ENCODE peak calls at places on chromosomes 2 and 18, in five cellular contexts. C is Right ventricle myocardium inferior, E is stromal cell of bone marrow, X is H9, W is myocyte. P is an unnamed sample.

GRCh38 chr2:226891780-226892590 is 56.1 kb downstream of the RHBDD1 start:
- DNase-seq in W (no peak), C (peak; percentile 59), E (peak; percentile 76), X (no peak), P (no peak)

GRCh38 chr2:219434718-219435525 is at the start of gene SPEG:
- DNase-seq in W (no peak), X (peak; percentile 50), E (no peak), C (no peak), P (peak; percentile 55)

GRCh38 chr18:69916412-69916811 is 31.3 kb downstream of the CD226 start:
- DNase-seq in C (no peak), E (no peak), W (peak; percentile 3), X (no peak), P (no peak)

GRCh38 chr2:140975237-140975636 is 1155.6 kb downstream of the LRP1B start:
- DNase-seq in C (no peak), W (no peak), E (peak; percentile 10), X (no peak), P (no peak)

GRCh38 chr2:173881466-173881865 is 83.7 kb downstream of the SP3 start:
- DNase-seq in W (peak; percentile 57), C (no peak), E (no peak), X (no peak), P (no peak)

GRCh38 chr2:215476424-215476823 is 40.6 kb upstream of the FN1 start:
- DNase-seq in X (no peak), E (no peak), W (no peak), C (no peak), P (no peak)

GRCh38 chr18:9638886-9639285 is 24.5 kb upstream of the PPP4R1 start:
- DNase-seq in E (no peak), W (no peak), C (no peak), X (no peak), P (no peak)

GRCh38 chr2:109168080-109168479 is 39.1 kb downstream of the SH3RF3 start:
- DNase-seq in W (no peak), C (no peak), X (no peak), E (no peak), P (no peak)

GRCh38 chr18:55779461-55779710 is 191.4 kb upstream of the TCF4 start:
- DNase-seq in C (peak; percentile 70), E (no peak), W (no peak), X (no peak), P (peak; percentile 72)

GRCh38 chr18:35282353-35282752 is 7.7 kb downstream of the ZSCAN30 start:
- DNase-seq in X (no peak), C (no peak), E (peak; percentile 72), W (peak; percentile 14), P (no peak)

GRCh38 chr2:168986544-168986943 is 44.6 kb downstream of the ABCB11 start:
- DNase-seq in W (no peak), C (no peak), X (no peak), E (no peak), P (no peak)

GRCh38 chr2:105179469-105180372 is 61.8 kb upstream of the GPR45 start:
- DNase-seq in C (no peak), X (peak; percentile 44), E (peak; percentile 43), W (peak; percentile 75), P (no peak)

GRCh38 chr2:39688181-39688580 is 22.5 kb downstream of the TMEM178A start:
- DNase-seq in E (no peak), W (no peak), C (no peak), X (no peak), P (no peak)

GRCh38 chr2:65918760-65919187 is 486.4 kb upstream of the SPRED2 start:
- DNase-seq in C (no peak), X (no peak), E (no peak), W (no peak), P (no peak)

GRCh38 chr2:71455741-71456569 is 2.6 kb downstream of the DYSF start:
- DNase-seq in C (no peak), X (peak; percentile 74), E (no peak), W (peak; percentile 63), P (no peak)

GRCh38 chr2:201349601-201350000 is 7.5 kb downstream of the FLACC1 start:
- DNase-seq in C (no peak), E (no peak), X (no peak), W (no peak), P (no peak)

GRCh38 chr18:27871731-27872130 is 305.2 kb downstream of the CDH2 start:
- DNase-seq in X (no peak), E (no peak), C (no peak), W (no peak), P (no peak)

GRCh38 chr2:85327757-85328617 is at the start of gene TGOLN2:
- DNase-seq in X (peak; percentile 91), C (peak; percentile 98), W (peak; percentile 95), E (peak; percentile 83), P (peak; percentile 99)

GRCh38 chr18:22174341-22175148 is 5.2 kb downstream of the GATA6 start:
- DNase-seq in X (no peak), C (no peak), E (no peak), W (no peak), P (no peak)

GRCh38 chr2:260507-261161 is 3.2 kb downstream of the SH3YL1 start:
- DNase-seq in C (no peak), W (no peak), E (no peak), X (no peak), P (no peak)

GRCh38 chr18:13660510-13660909 is 65.8 kb downstream of the FAM210A start:
- DNase-seq in C (no peak), W (peak; percentile 52), X (no peak), E (peak; percentile 27), P (no peak)

GRCh38 chr2:28320371-28320770 is 72.3 kb upstream of the FOSL2 start:
- DNase-seq in C (no peak), X (no peak), E (no peak), W (no peak), P (no peak)

GRCh38 chr2:28274911-28275685 is 117.6 kb upstream of the FOSL2 start:
- DNase-seq in W (peak; percentile 46), C (no peak), E (peak; percentile 88), X (peak; percentile 47), P (no peak)

GRCh38 chr2:190177249-190177648 is 114.7 kb upstream of the MSTN start:
- DNase-seq in E (no peak), W (no peak), C (no peak), X (no peak), P (no peak)

GRCh38 chr18:59484796-59485328 is 125.8 kb upstream of the LMAN1 start:
- DNase-seq in E (peak; percentile 23), C (no peak), X (no peak), W (no peak), P (no peak)

GRCh38 chr2:230205721-230206120 is 14.1 kb downstream of the SP110 start:
- DNase-seq in X (no peak), C (no peak), E (no peak), W (no peak), P (no peak)

GRCh38 chr2:100940766-100941645 is 61.1 kb upstream of the RPL31 start:
- DNase-seq in E (no peak), C (no peak), W (no peak), X (no peak), P (no peak)

GRCh38 chr18:28712172-28712571 is 535.2 kb upstream of the CDH2 start:
- DNase-seq in E (no peak), W (no peak), X (no peak), C (no peak), P (no peak)

GRCh38 chr2:38159621-38160020 is 83.7 kb upstream of the CYP1B1 start:
- DNase-seq in E (no peak), C (no peak), W (no peak), X (no peak), P (no peak)

GRCh38 chr2:45696708-45697107 is 45.2 kb downstream of the PRKCE start:
- DNase-seq in E (no peak), C (no peak), X (no peak), W (no peak), P (no peak)

GRCh38 chr18:48607049-48607984 is 68.5 kb downstream of the CTIF start:
- DNase-seq in C (no peak), X (no peak), E (peak; percentile 79), W (peak; percentile 98), P (peak; percentile 61)

P was measured in spleen.